ENCODE peak calls at places on chromosomes 1 and 21, in ten cellular contexts. O, I, K, V, L, Z, E, N, D and G are unnamed samples.

GRCh38 chr1:41286992-41287391 is 44.9 kb upstream of the SCMH1 start:
- DNase-seq in E (no peak), L (no peak), V (no peak), O (no peak), K (no peak), N (no peak), I (no peak), Z (no peak), D (no peak), G (no peak)

GRCh38 chr1:24872446-24872845 is 57.6 kb downstream of the RUNX3 start:
- DNase-seq in D (no peak), I (no peak), E (no peak), L (no peak), O (no peak), V (no peak), N (no peak), K (peak), Z (no peak), G (no peak)

GRCh38 chr1:247156787-247157232 is 15.0 kb downstream of the ZNF124 start:
- DNase-seq in I (no peak), V (no peak), K (no peak), L (no peak), E (no peak), O (no peak), Z (no peak), N (no peak), D (no peak), G (no peak)

GRCh38 chr1:111723091-111723806 is 15.9 kb downstream of the INKA2 start:
- DNase-seq in D (no peak), K (no peak), Z (no peak), O (no peak), E (no peak), L (no peak), N (no peak), V (no peak), I (no peak), G (no peak)

GRCh38 chr1:220067246-220068204 is 21.2 kb upstream of the EPRS1 start:
- DNase-seq in K (no peak), Z (no peak), D (no peak), N (no peak), O (no peak), V (no peak), I (no peak), L (no peak), E (no peak), G (no peak)

GRCh38 chr1:31831397-31832378 is 15.9 kb upstream of the SPOCD1 start:
- DNase-seq in L (no peak), I (no peak), E (no peak), N (no peak), Z (peak), V (peak), O (no peak), D (no peak), K (no peak), G (no peak)

GRCh38 chr21:29372063-29372802 is 73.5 kb downstream of the BACH1 start:
- DNase-seq in N (no peak), D (peak), E (peak), L (peak), I (no peak), K (no peak), Z (peak), V (peak), O (peak), G (peak)

GRCh38 chr21:42198949-42199348 is 20.0 kb upstream of the ABCG1 start:
- DNase-seq in K (no peak), E (no peak), O (no peak), I (no peak), L (no peak), Z (no peak), V (no peak), D (no peak), N (no peak), G (no peak)

GRCh38 chr1:116154536-116154935 is 43.3 kb downstream of the MAB21L3 start:
- DNase-seq in O (no peak), Z (no peak), K (no peak), L (no peak), D (no peak), V (peak), I (no peak), E (no peak), N (no peak), G (no peak)

GRCh38 chr1:164813781-164814180 is 254.8 kb downstream of the PBX1 start:
- DNase-seq in O (no peak), K (no peak), D (no peak), E (no peak), Z (no peak), N (no peak), I (no peak), V (no peak), L (no peak), G (no peak)

GRCh38 chr1:201792534-201793305 is 36.2 kb upstream of the IPO9 start:
- DNase-seq in Z (peak), I (peak), V (peak), N (peak), O (peak), K (peak), D (peak), E (peak), L (no peak), G (peak)

GRCh38 chr1:29883360-29883759 is 647.0 kb downstream of the PTPRU start:
- DNase-seq in N (no peak), E (no peak), O (no peak), V (no peak), I (no peak), D (no peak), L (no peak), Z (no peak), K (no peak), G (no peak)

GRCh38 chr1:29515188-29515955 is 279.1 kb downstream of the PTPRU start:
- DNase-seq in O (no peak), I (no peak), E (peak), Z (no peak), K (peak), L (no peak), D (no peak), V (peak), N (no peak), G (no peak)

DNA sequence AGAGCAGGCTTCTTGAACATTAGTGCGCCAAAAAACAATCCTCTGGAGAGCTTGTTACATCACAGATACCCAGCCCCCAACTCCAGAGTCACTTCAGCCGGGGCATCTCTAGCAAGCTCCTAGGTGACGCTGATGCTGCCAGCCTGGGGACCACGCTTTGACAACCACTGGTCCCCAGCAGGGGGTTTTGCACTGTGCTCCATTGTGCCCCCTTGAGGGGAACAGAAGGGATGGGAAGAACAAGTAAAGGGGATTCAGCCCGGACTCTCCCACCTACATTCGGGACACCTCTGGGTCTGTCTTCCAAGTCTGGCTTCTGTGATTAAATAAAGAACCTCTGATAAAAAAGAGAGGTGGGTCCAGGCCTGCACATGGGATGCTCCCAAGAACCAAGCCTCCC is 60.4 kb downstream of the ATP5PO start:
- DNase-seq in D (no peak), K (no peak), I (no peak), O (no peak), Z (no peak), N (no peak), L (no peak), V (no peak), E (peak), G (no peak)
- TF ChIP-seq CTCF in D (no peak), K (no peak), I (no peak), O (peak), Z (peak), N (no peak), L (no peak), V (no peak), E (no peak), G (peak)

GRCh38 chr1:231844986-231845502 is 218.5 kb downstream of the DISC1 start:
- DNase-seq in K (no peak), V (no peak), E (no peak), D (no peak), I (no peak), O (no peak), L (no peak), Z (peak), N (no peak), G (no peak)
- TF ChIP-seq CTCF in K (no peak), V (no peak), E (no peak), D (no peak), I (peak), O (no peak), L (no peak), Z (peak), N (no peak), G (no peak)

DNA sequence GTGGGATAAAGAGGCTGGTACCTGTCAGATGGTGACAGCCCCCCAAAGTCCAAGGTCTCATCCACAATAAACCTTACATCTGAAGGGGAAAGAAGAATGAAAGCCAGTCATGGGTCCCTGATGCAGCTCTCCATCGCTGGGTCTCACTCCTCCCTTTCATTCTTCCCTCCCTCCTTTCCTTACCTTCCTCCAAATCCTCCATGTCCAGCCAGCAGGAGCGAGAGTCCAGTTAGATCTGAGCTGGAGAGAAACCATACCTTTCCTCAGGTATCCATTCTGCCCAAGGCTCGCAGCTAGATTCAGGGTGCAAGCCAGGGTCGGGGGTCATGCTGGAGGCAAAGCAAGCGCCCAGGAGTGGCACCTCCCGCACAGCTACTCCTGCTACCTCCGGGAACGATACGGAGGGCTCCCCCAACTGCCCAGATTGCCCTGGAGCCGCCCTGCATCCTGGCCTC is 421 bp downstream of the PSRC1 start:
- DNase-seq in I (no peak), O (no peak), Z (no peak), V (no peak), D (no peak), L (no peak), E (no peak), K (no peak), N (no peak), G (no peak)
- TF ChIP-seq CTCF in I (no peak), O (no peak), Z (no peak), V (no peak), D (no peak), L (no peak), E (no peak), K (no peak), N (no peak), G (no peak)

DNA sequence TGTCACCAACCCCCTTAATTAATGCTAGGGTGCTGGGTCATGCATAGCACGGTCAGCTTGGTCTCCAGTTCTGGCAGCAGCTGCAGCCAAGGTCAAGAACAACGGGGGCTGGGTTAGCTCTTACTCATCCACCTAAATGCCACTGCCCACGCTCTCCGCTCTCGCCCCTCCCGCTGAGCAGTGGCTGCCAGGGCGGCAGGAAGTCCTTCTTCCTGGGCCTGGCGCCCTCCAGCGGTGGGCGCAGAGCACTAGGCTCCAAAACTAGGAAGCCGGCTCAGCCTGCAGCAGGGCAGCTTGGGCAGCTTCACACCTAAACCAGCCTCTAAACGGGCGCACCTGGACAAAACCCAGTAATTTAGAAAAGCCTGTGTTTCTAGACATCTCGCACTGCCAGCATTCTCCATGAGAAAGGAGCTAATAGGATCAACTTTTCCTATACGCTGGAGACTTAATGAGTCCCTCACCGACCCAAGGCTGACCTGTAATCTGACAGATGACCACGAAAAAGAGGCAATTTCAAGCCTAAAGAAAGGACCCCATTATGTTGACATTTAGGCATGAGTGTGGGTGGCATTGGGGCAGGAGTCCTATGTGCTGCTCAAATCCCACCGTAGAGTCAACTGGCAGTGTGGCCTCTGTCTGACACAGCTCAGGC is 78.4 kb upstream of the LRRN2 start:
- DNase-seq in E (peak), I (peak), Z (peak), N (peak), D (peak), K (peak), V (no peak), L (peak), O (peak), G (peak)
- TF ChIP-seq CTCF in E (peak), I (peak), Z (peak), N (peak), D (peak), K (peak), V (no peak), L (peak), O (peak), G (peak)

GRCh38 chr1:234608026-234608719 is 1.8 kb downstream of the IRF2BP2 start:
- DNase-seq in I (peak), N (peak), D (peak), V (peak), L (peak), Z (no peak), O (no peak), K (peak), E (peak), G (peak)

GRCh38 chr1:234606731-234607090 is 3.3 kb downstream of the IRF2BP2 start:
- DNase-seq in L (no peak), O (no peak), Z (no peak), V (no peak), K (no peak), E (no peak), I (no peak), N (no peak), D (no peak), G (no peak)

GRCh38 chr1:234605983-234606730 is 3.8 kb downstream of the IRF2BP2 start:
- DNase-seq in I (no peak), Z (no peak), O (no peak), L (no peak), K (no peak), N (no peak), V (no peak), D (no peak), E (no peak), G (peak)

GRCh38 chr1:234608720-234609527 is 1.1 kb downstream of the IRF2BP2 start:
- DNase-seq in I (peak), N (no peak), D (peak), O (no peak), L (no peak), V (no peak), E (peak), K (no peak), Z (no peak), G (peak)

GRCh38 chr1:234607091-234608025 is 2.6 kb downstream of the IRF2BP2 start:
- DNase-seq in N (no peak), D (peak), Z (no peak), E (peak), I (peak), K (no peak), L (no peak), V (no peak), O (no peak), G (peak)
- TF ChIP-seq CTCF in N (peak), D (no peak), Z (peak), E (peak), I (peak), K (peak), L (no peak), V (no peak), O (no peak), G (no peak)

DNA sequence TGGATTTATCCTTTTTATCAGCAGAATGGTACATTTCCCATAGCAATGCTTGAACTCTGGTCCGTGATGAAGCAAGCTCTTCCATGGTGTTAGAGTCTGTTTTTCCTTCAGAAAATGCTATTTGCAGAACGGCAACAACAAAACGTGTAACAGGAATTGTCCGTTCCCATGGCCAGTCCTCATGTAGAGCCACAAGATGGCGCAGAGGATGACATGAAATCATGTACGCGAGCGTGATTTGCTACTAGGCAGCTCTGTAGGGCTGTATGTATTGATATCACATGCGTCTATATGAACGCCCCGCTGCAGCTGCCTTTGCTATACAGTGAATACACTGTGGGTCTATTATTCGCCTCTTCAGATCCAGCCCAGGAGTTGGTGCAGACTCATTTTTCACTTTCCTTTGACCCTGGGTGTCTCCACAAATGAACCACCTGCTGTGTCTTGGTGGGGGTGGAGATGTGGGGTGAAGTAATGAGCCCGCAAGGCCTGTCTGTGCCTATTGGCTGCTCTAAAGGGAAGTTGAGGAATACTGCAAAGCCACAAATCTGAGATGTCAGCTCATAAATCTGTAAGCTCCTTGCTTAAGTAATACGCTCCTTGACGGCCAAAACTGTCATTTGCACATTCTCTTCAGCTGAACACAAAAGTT is 361.5 kb downstream of the KIF26B start:
- DNase-seq in K (no peak), O (no peak), L (no peak), Z (peak), D (no peak), N (no peak), E (no peak), I (no peak), V (no peak), G (no peak)
- TF ChIP-seq CTCF in K (no peak), O (peak), L (no peak), Z (peak), D (no peak), N (no peak), E (no peak), I (no peak), V (no peak), G (no peak)

DNA sequence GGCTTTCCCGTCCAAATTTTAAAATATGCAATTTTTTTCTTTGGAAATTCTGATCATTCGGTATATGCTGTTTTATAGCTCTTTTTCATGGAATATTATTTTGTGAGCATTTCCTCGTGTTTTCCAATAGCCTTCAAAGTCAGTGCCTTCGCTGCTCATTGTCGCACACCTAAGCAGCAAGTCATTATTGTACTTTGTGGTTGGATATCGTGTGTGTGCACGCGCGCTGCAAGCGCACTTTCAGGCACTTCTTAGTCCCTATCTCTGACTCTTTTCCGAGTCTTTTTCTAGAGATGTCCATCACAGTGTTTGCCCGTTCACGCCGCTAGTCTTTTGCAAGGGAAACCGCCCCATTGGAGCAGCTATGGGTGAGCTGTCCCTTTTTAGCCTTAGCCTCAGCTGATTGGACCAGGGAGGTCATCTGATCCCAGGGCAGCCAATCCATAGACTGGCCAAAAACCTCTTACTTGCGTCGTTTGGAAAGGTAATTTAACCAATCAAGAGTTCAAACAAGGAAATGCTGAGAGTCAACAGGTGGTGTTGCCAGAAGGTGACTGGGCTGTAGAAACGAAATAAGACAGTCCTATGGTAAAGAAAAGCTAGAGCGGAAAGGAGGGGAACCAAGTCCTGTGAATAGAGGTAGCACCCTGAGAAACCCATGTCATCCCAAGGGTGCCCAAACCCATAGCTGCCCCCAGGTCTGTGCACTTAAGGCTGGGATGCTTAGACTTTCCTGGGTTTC is 710 bp upstream of the HYI start:
- DNase-seq in O (peak), I (peak), N (peak), K (peak), Z (peak), L (no peak), E (peak), V (peak), D (peak), G (peak)
- TF ChIP-seq CTCF in O (no peak), I (no peak), N (peak), K (no peak), Z (peak), L (no peak), E (no peak), V (no peak), D (no peak), G (no peak)